ENCODE peak calls at places on chromosomes 11 and 22, in five cellular contexts. N is uterus; Z is colonic mucosa; M is CD8-positive, alpha-beta T cell; G is dorsolateral prefrontal cortex. U is an unnamed sample.

GRCh38 chr22:46708766-46709330 is 29.2 kb downstream of the CERK start:
- DNase-seq in N (no peak), Z (no peak), M (no peak), G (no peak), U (no peak)

GRCh38 chr22:39253427-39254070 is 8.8 kb upstream of the PDGFB start:
- DNase-seq in N (peak; percentile 73), Z (peak; percentile 52), M (no peak), G (peak; percentile 70), U (no peak)

GRCh38 chr11:117839936-117840813 is 15.6 kb upstream of the FXYD2 start:
- DNase-seq in N (no peak), Z (no peak), M (peak; percentile 46), G (no peak), U (peak; percentile 62)

GRCh38 chr11:112227471-112227870 is 1.2 kb downstream of the PTS start:
- DNase-seq in N (no peak), Z (no peak), M (no peak), G (peak; percentile 4), U (no peak)

GRCh38 chr11:10002221-10002620 is 291.8 kb downstream of the SBF2 start:
- DNase-seq in N (no peak), Z (no peak), M (no peak), G (no peak), U (no peak)

GRCh38 chr22:27476729-27477128 is 324.8 kb downstream of the MN1 start:
- DNase-seq in N (no peak), Z (no peak), M (no peak), G (no peak), U (no peak)

GRCh38 chr22:43085658-43086606 is 3.3 kb downstream of the TTLL1 start:
- DNase-seq in N (no peak), Z (peak; percentile 46), M (no peak), G (peak; percentile 14), U (no peak)

GRCh38 chr11:44379141-44380008 is 69.4 kb upstream of the ALX4 start:
- DNase-seq in N (no peak), Z (no peak), M (no peak), G (no peak), U (no peak)

GRCh38 chr11:132632641-132633124 is 899.6 kb downstream of the OPCML start:
- DNase-seq in N (no peak), Z (no peak), M (no peak), G (no peak), U (no peak)

GRCh38 chr11:47332303-47332711 is 20.2 kb downstream of the MYBPC3 start:
- DNase-seq in N (no peak), Z (no peak), M (no peak), G (no peak), U (peak; percentile 62)

GRCh38 chr11:6345356-6345755 is 25.1 kb upstream of the CAVIN3 start:
- DNase-seq in N (no peak), Z (no peak), M (no peak), G (no peak), U (no peak)

GRCh38 chr11:66221726-66222236 is 46.7 kb upstream of the RAB1B start:
- DNase-seq in N (no peak), Z (no peak), M (no peak), G (no peak), U (peak; percentile 46)

GRCh38 chr11:88507771-88508557 is 170.4 kb upstream of the CTSC start:
- DNase-seq in N (no peak), Z (no peak), M (no peak), G (no peak), U (no peak)

GRCh38 chr11:46976182-46976854 is 39.8 kb downstream of the CSTPP1 start:
- DNase-seq in N (no peak), Z (no peak), M (no peak), G (no peak), U (no peak)

GRCh38 chr11:34633990-34634725 is 13.3 kb downstream of the EHF start:
- DNase-seq in N (no peak), Z (no peak), M (no peak), G (no peak), U (no peak)

GRCh38 chr11:8732748-8733241 is 50.2 kb downstream of the RPL27A start:
- DNase-seq in N (peak; percentile 75), Z (no peak), M (no peak), G (no peak), U (peak; percentile 94)

DNA sequence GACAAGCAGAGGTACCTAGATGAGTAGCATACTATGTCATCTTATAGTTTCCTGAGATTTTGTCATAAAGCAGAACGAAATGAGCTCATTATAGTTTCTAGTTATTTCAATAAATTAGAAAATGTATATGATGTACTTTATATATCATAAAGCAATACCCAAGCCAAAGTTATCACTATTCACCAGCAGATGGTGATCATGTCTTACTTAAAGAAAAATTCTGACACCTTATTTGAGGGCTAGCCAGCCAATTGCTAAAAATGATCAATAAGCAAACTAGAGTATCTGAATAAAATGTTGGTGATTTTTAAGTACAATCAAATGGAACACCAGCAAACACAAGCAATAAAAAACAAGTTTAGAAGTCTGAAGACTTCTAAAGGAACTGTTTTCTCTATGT is 44.1 kb downstream of the RSF1 start:
- DNase-seq in N (no peak), Z (no peak), M (no peak), G (no peak), U (no peak)
- TF ChIP-seq CTCF in N (no peak), Z (no peak), M (peak; percentile 59), G (peak; percentile 29), U (no peak)

DNA sequence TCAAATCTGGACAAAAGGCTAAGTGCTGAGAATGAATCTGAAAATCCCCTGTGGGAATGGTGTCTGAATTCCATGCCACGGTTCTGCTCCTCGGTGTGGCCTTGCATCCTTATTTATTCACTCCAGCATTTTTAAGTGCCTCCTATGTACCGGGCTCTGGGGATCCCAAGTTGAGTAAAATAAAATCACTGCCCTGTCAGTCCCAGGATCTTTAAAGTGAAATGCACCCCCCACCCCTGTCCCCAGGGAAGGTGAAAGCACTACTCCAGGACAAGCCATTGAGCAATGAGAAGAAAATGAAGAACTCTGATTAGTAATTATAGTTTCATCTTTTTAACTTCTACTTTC is 3.3 kb downstream of the LGR4 start:
- DNase-seq in N (no peak), Z (no peak), M (no peak), G (no peak), U (no peak)
- H3K4me3 ChIP-seq in N (no peak overlapping the region), Z (peak overlapping the region; percentile 74), M (no peak overlapping the region), G (peak overlapping the region; percentile 89), U (peak overlapping the region; percentile 93)

GRCh38 chr11:28702450-28702790 is 594.2 kb downstream of the METTL15 start:
- DNase-seq in N (no peak), Z (no peak), M (no peak), G (no peak), U (no peak)

GRCh38 chr11:28699701-28700100 is 591.5 kb downstream of the METTL15 start:
- DNase-seq in N (no peak), Z (no peak), M (no peak), G (no peak), U (no peak)

GRCh38 chr11:28701760-28702449 is 593.7 kb downstream of the METTL15 start:
- DNase-seq in N (no peak), Z (no peak), M (no peak), G (no peak), U (no peak)

GRCh38 chr11:28696591-28696990 is 588.4 kb downstream of the METTL15 start:
- DNase-seq in N (no peak), Z (no peak), M (no peak), G (no peak), U (no peak)

GRCh38 chr11:28697920-28698827 is 590.0 kb downstream of the METTL15 start:
- DNase-seq in N (peak; percentile 13), Z (peak; percentile 50), M (no peak), G (peak; percentile 31), U (no peak)
- H3K27ac ChIP-seq in N (no peak overlapping the region), Z (no peak overlapping the region), M (no peak overlapping the region), G (no peak overlapping the region), U (no peak overlapping the region)

DNA sequence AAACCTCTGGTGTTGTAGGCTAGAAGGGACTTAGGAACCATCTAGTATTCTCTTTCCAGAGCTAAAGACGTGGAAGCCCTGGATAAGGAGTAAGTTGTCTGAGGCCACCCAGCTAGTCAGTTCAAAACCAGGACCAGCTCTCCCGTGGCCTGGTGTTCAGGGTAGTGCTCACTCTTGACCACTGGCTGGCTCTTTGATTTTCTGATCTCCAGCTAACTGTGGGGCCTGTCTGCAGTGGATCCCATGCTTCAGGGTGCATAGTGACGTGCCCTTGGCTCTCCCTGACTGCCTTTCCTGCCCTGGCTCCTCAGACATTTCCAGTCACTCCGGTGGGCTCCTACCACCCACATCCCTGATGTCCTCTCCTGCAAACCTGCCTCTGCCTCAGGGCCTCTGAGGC is 1.3 kb downstream of the CLMP start:
- DNase-seq in N (no peak), Z (no peak), M (no peak), G (no peak), U (peak; percentile 52)
- TF ChIP-seq CTCF in N (no peak), Z (no peak), M (no peak), G (no peak), U (no peak)

GRCh38 chr22:45290410-45290936 is 5.7 kb downstream of the UPK3A start:
- DNase-seq in N (no peak), Z (peak; percentile 73), M (no peak), G (no peak), U (no peak)
- H3K4me3 ChIP-seq in N (no peak overlapping the region), Z (no peak overlapping the region), M (no peak overlapping the region), G (no peak overlapping the region), U (no peak overlapping the region)

GRCh38 chr11:130872102-130872501 is 44.2 kb downstream of the SNX19 start:
- DNase-seq in N (no peak), Z (no peak), M (no peak), G (peak; percentile 40), U (no peak)
- H3K27ac ChIP-seq in N (peak overlapping the region; percentile 42), Z (peak overlapping the region; percentile 22), M (no peak overlapping the region), G (peak overlapping the region; percentile 92), U (peak overlapping the region; percentile 92)

DNA sequence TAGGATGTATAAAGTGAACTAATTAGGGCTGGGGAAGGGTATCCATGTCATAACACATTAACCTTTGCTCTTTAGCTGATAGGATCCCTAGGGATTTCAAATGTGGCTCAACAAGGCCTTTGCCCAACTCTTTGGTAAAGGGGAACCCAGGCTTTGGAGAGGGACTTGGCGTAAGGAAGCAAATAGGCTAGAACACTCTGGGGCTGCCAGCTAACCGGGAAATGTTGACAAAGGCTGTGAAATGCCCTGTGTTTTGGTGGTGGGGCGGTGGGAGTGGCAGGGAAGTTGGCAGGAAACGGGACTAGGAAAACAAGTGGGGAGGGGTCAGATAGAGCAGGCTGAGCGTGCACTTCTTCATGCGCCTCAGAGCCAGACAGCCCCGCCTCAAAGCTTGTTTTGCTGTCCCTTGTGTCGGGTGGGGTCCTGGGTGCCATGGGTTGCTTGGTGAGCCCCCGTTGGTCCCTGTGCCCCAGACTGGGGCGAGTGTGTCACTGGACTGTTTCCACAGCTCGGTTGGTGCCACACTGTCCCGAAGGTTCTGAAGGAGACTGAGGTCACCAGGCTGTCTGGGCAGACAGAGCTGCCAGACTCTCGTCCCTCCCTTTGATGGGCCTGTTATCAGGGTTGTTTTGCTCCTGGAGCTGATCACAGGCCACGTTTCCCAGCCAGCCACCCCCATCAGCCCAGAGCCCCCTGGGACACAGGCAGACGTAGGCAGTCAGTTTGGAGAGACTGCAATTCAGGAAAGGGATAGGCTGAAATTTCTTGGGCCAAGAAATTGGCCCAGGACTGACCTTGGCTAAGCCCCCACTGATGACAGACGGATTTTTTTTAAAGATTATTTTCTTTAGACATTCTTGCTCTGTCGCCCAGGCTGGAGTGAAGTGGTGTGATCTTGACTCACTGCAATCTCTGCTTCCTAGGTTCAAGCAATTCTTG is 19.6 kb downstream of the KCTD21 start:
- DNase-seq in N (peak; percentile 85), Z (peak; percentile 48), M (no peak), G (no peak), U (peak; percentile 99)
- TF ChIP-seq CTCF in N (no peak), Z (no peak), M (no peak), G (no peak), U (no peak)

GRCh38 chr11:93736129-93736528 is 5.2 kb downstream of the TAF1D start:
- DNase-seq in N (no peak), Z (no peak), M (no peak), G (no peak), U (no peak)
- H3K4me3 ChIP-seq in N (no peak overlapping the region), Z (no peak overlapping the region), M (no peak overlapping the region), G (no peak overlapping the region), U (no peak overlapping the region)

GRCh38 chr11:57276169-57276854 is 39.3 kb upstream of the APLNR start:
- DNase-seq in N (no peak), Z (no peak), M (no peak), G (no peak), U (no peak)
- H3K27ac ChIP-seq in N (peak overlapping the region; percentile 68), Z (no peak overlapping the region), M (no peak overlapping the region), G (no peak overlapping the region), U (no peak overlapping the region)

U was measured in coronary artery.